ENCODE peak calls at places on chromosomes 1 and 21, in eight cellular contexts. One of them, this sample, is unnamed.
A peak's percentile ranks its signal among the peaks of the same experiment; 100 is the strongest.

GRCh38 chr1:19057784-19058475 is 101.5 kb upstream of the IFFO2 start:
- DNase-seq in GM23248: no peak
- DNase-seq in A549: no peak
- DNase-seq in small intestine: no peak
- DNase-seq in testis: no peak
- DNase-seq in brain microvascular endothelial cell: no peak
- DNase-seq in upper lobe of right lung: no peak
- DNase-seq in heart left ventricle: no peak
- DNase-seq in this sample: no peak

GRCh38 chr1:175168782-175169181 is 23.8 kb downstream of the KIAA0040 start:
- DNase-seq in A549: no peak
- DNase-seq in brain microvascular endothelial cell: no peak
- DNase-seq in heart left ventricle: no peak
- DNase-seq in upper lobe of right lung: no peak
- DNase-seq in testis: no peak
- DNase-seq in GM23248: no peak
- DNase-seq in small intestine: no peak
- DNase-seq in this sample: no peak

GRCh38 chr1:183804382-183804781 is 538 bp upstream of the RGL1 start:
- DNase-seq in upper lobe of right lung: no peak
- DNase-seq in brain microvascular endothelial cell: no peak
- DNase-seq in heart left ventricle: no peak
- DNase-seq in GM23248: no peak
- DNase-seq in small intestine: no peak
- DNase-seq in testis: no peak
- DNase-seq in A549: no peak
- DNase-seq in this sample: no peak

GRCh38 chr1:172431721-172432192 is 11.3 kb downstream of the C1orf105 start:
- DNase-seq in brain microvascular endothelial cell: no peak
- DNase-seq in testis: no peak
- DNase-seq in A549: no peak
- DNase-seq in heart left ventricle: no peak
- DNase-seq in small intestine: peak; percentile 68
- DNase-seq in GM23248: no peak
- DNase-seq in upper lobe of right lung: peak; percentile 77
- DNase-seq in this sample: no peak

GRCh38 chr1:9823943-9824701 is at the start of gene CLSTN1:
- DNase-seq in GM23248: peak; percentile 94
- DNase-seq in heart left ventricle: peak; percentile 91
- DNase-seq in small intestine: peak; percentile 84
- DNase-seq in A549: peak; percentile 75
- DNase-seq in testis: peak; percentile 93
- DNase-seq in brain microvascular endothelial cell: peak; percentile 75
- DNase-seq in upper lobe of right lung: peak; percentile 94
- DNase-seq in this sample: no peak

GRCh38 chr1:182811975-182812727 is 22.6 kb downstream of the NPL start:
- DNase-seq in brain microvascular endothelial cell: no peak
- DNase-seq in small intestine: no peak
- DNase-seq in A549: no peak
- DNase-seq in heart left ventricle: no peak
- DNase-seq in upper lobe of right lung: no peak
- DNase-seq in GM23248: no peak
- DNase-seq in testis: no peak
- DNase-seq in this sample: no peak

GRCh38 chr1:93620841-93621210 is 60.8 kb downstream of the BCAR3 start:
- DNase-seq in brain microvascular endothelial cell: no peak
- DNase-seq in A549: no peak
- DNase-seq in GM23248: peak; percentile 39
- DNase-seq in small intestine: peak; percentile 78
- DNase-seq in testis: peak; percentile 9
- DNase-seq in heart left ventricle: no peak
- DNase-seq in upper lobe of right lung: no peak
- DNase-seq in this sample: peak; percentile 27

GRCh38 chr1:114002492-114003290 is 23.4 kb downstream of the OLFML3 start:
- DNase-seq in upper lobe of right lung: no peak
- DNase-seq in small intestine: no peak
- DNase-seq in GM23248: peak; percentile 66
- DNase-seq in brain microvascular endothelial cell: peak; percentile 31
- DNase-seq in testis: peak; percentile 19
- DNase-seq in A549: no peak
- DNase-seq in heart left ventricle: no peak
- DNase-seq in this sample: no peak

GRCh38 chr1:203153989-203154821 is 21.4 kb downstream of the MYBPH start:
- DNase-seq in heart left ventricle: no peak
- DNase-seq in small intestine: no peak
- DNase-seq in GM23248: peak; percentile 87
- DNase-seq in testis: no peak
- DNase-seq in A549: no peak
- DNase-seq in upper lobe of right lung: no peak
- DNase-seq in brain microvascular endothelial cell: peak; percentile 6
- DNase-seq in this sample: peak; percentile 37

GRCh38 chr21:15121655-15122120 is 56.9 kb upstream of the NRIP1 start:
- DNase-seq in small intestine: peak; percentile 31
- DNase-seq in testis: peak; percentile 24
- DNase-seq in A549: no peak
- DNase-seq in GM23248: peak; percentile 9
- DNase-seq in heart left ventricle: peak; percentile 72
- DNase-seq in brain microvascular endothelial cell: peak; percentile 34
- DNase-seq in upper lobe of right lung: no peak
- DNase-seq in this sample: no peak

GRCh38 chr1:245411245-245411644 is 256.5 kb downstream of the KIF26B start:
- DNase-seq in brain microvascular endothelial cell: peak; percentile 11
- DNase-seq in testis: no peak
- DNase-seq in GM23248: peak; percentile 24
- DNase-seq in small intestine: no peak
- DNase-seq in A549: no peak
- DNase-seq in upper lobe of right lung: no peak
- DNase-seq in heart left ventricle: no peak
- DNase-seq in this sample: no peak

GRCh38 chr1:154842635-154843034 is 27.4 kb downstream of the KCNN3 start:
- DNase-seq in small intestine: no peak
- DNase-seq in A549: no peak
- DNase-seq in testis: no peak
- DNase-seq in upper lobe of right lung: no peak
- DNase-seq in brain microvascular endothelial cell: no peak
- DNase-seq in heart left ventricle: no peak
- DNase-seq in GM23248: no peak
- DNase-seq in this sample: no peak

GRCh38 chr1:86915737-86916235 is 1.4 kb downstream of the HS2ST1 start:
- DNase-seq in upper lobe of right lung: no peak
- DNase-seq in heart left ventricle: no peak
- DNase-seq in brain microvascular endothelial cell: no peak
- DNase-seq in small intestine: peak; percentile 12
- DNase-seq in A549: no peak
- DNase-seq in GM23248: peak; percentile 15
- DNase-seq in testis: no peak
- DNase-seq in this sample: no peak

DNA sequence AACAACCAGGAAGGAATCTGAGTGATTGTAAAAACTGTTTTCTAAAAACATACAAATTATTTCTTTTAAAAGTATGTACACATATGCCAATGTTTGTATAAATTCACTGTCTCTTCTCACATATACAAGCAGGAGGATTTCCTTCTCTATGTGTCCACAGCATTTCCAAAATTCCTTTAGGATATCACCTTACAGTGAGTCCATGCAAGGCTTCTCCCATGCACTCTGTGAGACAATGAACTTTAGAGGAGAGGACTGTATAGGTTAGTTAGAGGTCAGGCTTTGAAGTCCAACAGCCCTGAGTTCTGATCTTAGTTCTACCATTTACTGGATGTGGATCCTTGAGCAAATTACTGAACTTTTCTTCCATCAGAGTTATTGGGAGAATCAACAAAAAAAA is 34.1 kb upstream of the USH2A start:
- DNase-seq in small intestine: no peak
- DNase-seq in A549: no peak
- DNase-seq in brain microvascular endothelial cell: peak; percentile 20
- DNase-seq in heart left ventricle: no peak
- DNase-seq in GM23248: no peak
- DNase-seq in testis: no peak
- DNase-seq in upper lobe of right lung: no peak
- DNase-seq in this sample: no peak
- H3K27ac ChIP-seq in small intestine: no peak overlapping the region
- H3K27ac ChIP-seq in A549: no peak overlapping the region
- H3K27ac ChIP-seq in brain microvascular endothelial cell: peak overlapping the region; percentile 26
- H3K27ac ChIP-seq in heart left ventricle: no peak overlapping the region
- H3K27ac ChIP-seq in GM23248: no peak overlapping the region
- H3K27ac ChIP-seq in testis: no peak overlapping the region
- H3K27ac ChIP-seq in upper lobe of right lung: no peak overlapping the region
- H3K27ac ChIP-seq in this sample: no peak overlapping the region

GRCh38 chr1:26558649-26559048 is 29.1 kb downstream of the RPS6KA1 start:
- DNase-seq in testis: no peak
- DNase-seq in heart left ventricle: no peak
- DNase-seq in small intestine: no peak
- DNase-seq in upper lobe of right lung: no peak
- DNase-seq in brain microvascular endothelial cell: no peak
- DNase-seq in GM23248: no peak
- DNase-seq in A549: no peak
- DNase-seq in this sample: no peak
- H3K27ac ChIP-seq in testis: no peak overlapping the region
- H3K27ac ChIP-seq in heart left ventricle: no peak overlapping the region
- H3K27ac ChIP-seq in small intestine: no peak overlapping the region
- H3K27ac ChIP-seq in upper lobe of right lung: no peak overlapping the region
- H3K27ac ChIP-seq in brain microvascular endothelial cell: no peak overlapping the region
- H3K27ac ChIP-seq in GM23248: no peak overlapping the region
- H3K27ac ChIP-seq in A549: no peak overlapping the region
- H3K27ac ChIP-seq in this sample: no peak overlapping the region

GRCh38 chr1:21907737-21908136 is 29.4 kb downstream of the HSPG2 start:
- DNase-seq in brain microvascular endothelial cell: no peak
- DNase-seq in upper lobe of right lung: no peak
- DNase-seq in A549: no peak
- DNase-seq in GM23248: no peak
- DNase-seq in testis: no peak
- DNase-seq in heart left ventricle: no peak
- DNase-seq in small intestine: no peak
- DNase-seq in this sample: no peak

GRCh38 chr1:21904725-21905520 is 32.2 kb downstream of the HSPG2 start:
- DNase-seq in heart left ventricle: peak; percentile 89
- DNase-seq in brain microvascular endothelial cell: peak; percentile 98
- DNase-seq in upper lobe of right lung: no peak
- DNase-seq in testis: no peak
- DNase-seq in small intestine: peak; percentile 94
- DNase-seq in A549: no peak
- DNase-seq in GM23248: peak; percentile 92
- DNase-seq in this sample: peak; percentile 83

GRCh38 chr1:21907079-21907418 is 30.1 kb downstream of the HSPG2 start:
- DNase-seq in brain microvascular endothelial cell: no peak
- DNase-seq in A549: no peak
- DNase-seq in heart left ventricle: no peak
- DNase-seq in GM23248: no peak
- DNase-seq in upper lobe of right lung: no peak
- DNase-seq in testis: no peak
- DNase-seq in small intestine: no peak
- DNase-seq in this sample: no peak

GRCh38 chr1:21904475-21904724 is 32.7 kb downstream of the HSPG2 start:
- DNase-seq in GM23248: peak; percentile 6
- DNase-seq in small intestine: peak; percentile 90
- DNase-seq in brain microvascular endothelial cell: no peak
- DNase-seq in testis: no peak
- DNase-seq in upper lobe of right lung: peak; percentile 68
- DNase-seq in heart left ventricle: no peak
- DNase-seq in A549: no peak
- DNase-seq in this sample: no peak

DNA sequence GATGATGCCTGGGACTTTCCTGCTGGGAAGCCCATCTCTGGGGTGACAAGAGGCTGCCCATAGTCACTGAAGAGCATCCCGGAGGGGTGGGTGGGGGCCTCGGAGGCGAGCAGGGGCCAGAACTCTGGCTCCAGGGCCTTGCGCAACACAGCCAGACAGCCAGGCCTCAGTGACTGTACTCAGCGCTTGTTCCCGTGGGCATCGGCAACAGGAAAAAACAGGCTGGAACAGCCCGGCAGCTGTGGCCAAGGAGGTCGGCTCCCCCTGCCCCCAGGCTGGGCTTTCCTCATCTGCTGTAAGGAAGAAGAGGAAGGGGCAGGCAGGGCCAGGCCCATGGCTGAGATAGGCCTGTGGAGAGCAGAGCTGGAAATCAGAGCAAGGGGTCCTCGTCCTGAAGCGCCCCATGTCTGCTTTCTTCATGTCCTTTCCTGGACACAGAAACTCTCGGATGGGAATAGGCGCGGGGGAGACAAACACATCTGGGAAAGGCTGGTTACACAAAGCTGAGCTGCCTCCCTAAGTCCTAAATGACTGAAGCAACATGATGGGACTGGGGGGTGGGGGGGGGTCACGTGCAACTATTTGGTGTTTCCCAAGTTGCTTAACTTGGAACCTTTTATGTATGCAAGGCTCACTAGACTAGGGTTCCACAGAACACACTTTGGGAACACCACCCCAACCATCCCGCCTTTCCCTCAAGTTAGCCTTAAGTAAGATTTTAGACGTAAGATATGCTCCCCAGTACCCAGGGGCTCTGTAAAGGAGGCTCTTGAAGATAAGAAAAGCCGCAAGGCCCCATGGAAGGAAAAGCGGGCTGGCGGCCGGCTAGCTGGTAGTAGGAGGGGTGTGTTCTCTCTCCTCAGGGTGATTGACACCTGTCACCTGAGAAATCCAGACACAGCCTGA is 30.7 kb downstream of the HSPG2 start:
- DNase-seq in brain microvascular endothelial cell: no peak
- DNase-seq in GM23248: peak; percentile 94
- DNase-seq in upper lobe of right lung: peak; percentile 72
- DNase-seq in heart left ventricle: peak; percentile 90
- DNase-seq in small intestine: no peak
- DNase-seq in A549: no peak
- DNase-seq in testis: peak; percentile 76
- DNase-seq in this sample: no peak
- H3K27ac ChIP-seq in brain microvascular endothelial cell: peak overlapping the region; percentile 77
- H3K27ac ChIP-seq in GM23248: peak overlapping the region; percentile 96
- H3K27ac ChIP-seq in upper lobe of right lung: peak overlapping the region; percentile 77
- H3K27ac ChIP-seq in heart left ventricle: peak overlapping the region; percentile 92
- H3K27ac ChIP-seq in small intestine: peak overlapping the region; percentile 87
- H3K27ac ChIP-seq in A549: no peak overlapping the region
- H3K27ac ChIP-seq in testis: peak overlapping the region; percentile 74
- H3K27ac ChIP-seq in this sample: no peak overlapping the region

DNA sequence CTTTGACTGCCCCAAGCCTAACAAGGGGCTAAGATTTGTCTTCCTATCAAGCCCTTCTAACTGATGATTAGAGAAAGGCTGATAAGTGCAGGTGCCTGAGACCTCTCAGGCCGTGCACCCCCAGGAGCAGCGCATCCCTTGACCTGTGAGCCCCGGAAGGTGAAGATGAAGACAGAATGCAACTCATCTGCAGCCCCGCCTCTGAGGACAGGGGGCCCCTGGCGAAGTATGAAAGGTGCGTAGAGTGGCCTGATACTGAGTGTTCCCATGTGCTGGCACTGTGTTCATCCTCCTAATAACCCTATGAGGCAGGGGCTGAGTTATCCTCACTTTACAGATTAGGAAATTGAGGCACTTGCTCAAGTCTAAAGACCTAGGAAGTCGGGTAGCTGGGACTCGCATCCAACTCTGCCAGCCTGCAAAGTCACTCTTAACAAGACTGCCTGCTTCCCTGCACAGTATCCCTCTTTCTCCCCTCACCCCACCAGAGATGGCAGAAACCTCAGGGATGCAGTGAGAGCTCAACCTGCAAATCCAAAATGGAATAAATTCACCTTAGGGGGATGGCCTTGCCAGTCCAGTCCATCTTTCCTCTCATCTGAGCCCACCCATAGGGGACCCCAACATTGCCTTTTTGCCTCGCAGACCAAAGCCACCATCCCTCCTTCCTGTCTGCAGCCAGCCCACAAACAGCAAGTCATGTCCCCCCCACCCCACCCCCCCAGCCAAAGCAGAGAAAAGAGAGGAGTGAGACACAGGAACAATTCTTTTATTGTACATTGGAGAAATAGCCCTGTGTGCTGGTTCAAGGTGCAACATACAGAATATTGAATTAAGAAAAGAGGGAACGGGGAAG is 4.1 kb downstream of the CAMK2N1 start:
- DNase-seq in small intestine: no peak
- DNase-seq in brain microvascular endothelial cell: no peak
- DNase-seq in heart left ventricle: no peak
- DNase-seq in testis: no peak
- DNase-seq in A549: no peak
- DNase-seq in GM23248: no peak
- DNase-seq in upper lobe of right lung: peak; percentile 31
- DNase-seq in this sample: no peak
- H3K27ac ChIP-seq in small intestine: peak overlapping the region; percentile 43
- H3K27ac ChIP-seq in brain microvascular endothelial cell: no peak overlapping the region
- H3K27ac ChIP-seq in heart left ventricle: no peak overlapping the region
- H3K27ac ChIP-seq in testis: no peak overlapping the region
- H3K27ac ChIP-seq in A549: peak overlapping the region; percentile 98
- H3K27ac ChIP-seq in GM23248: no peak overlapping the region
- H3K27ac ChIP-seq in upper lobe of right lung: peak overlapping the region; percentile 3
- H3K27ac ChIP-seq in this sample: peak overlapping the region; percentile 32